ENCODE peak calls at places on chromosomes 2 and 18, in ten cellular contexts. Y is endothelial cell, F is stomach, D is NCI-H345, G is amygdala, I is caudate nucleus, Q is astrocyte of the spinal cord, M is GM13977, V is adipocyte, S is T-helper 1 cell. A is an unnamed sample.

GRCh38 chr18:74196220-74197119 is 48.1 kb downstream of the TIMM21 start:
- DNase-seq in Y (peak), F (peak), D (peak), G (no peak), I (no peak), Q (peak), M (peak), V (peak), S (no peak), A (peak)

GRCh38 chr2:139825726-139826125 is 1045.5 kb upstream of the NXPH2 start:
- DNase-seq in Y (no peak), F (no peak), D (no peak), G (no peak), I (no peak), Q (no peak), M (no peak), V (no peak), S (no peak), A (no peak)

GRCh38 chr2:219082332-219082958 is 21.7 kb upstream of the IHH start:
- DNase-seq in Y (no peak), F (peak), D (no peak), G (no peak), I (no peak), Q (no peak), M (no peak), V (no peak), S (no peak), A (no peak)

GRCh38 chr2:230661072-230661957 is 51.3 kb upstream of the CAB39 start:
- DNase-seq in Y (no peak), F (no peak), D (no peak), G (no peak), I (no peak), Q (no peak), M (no peak), V (no peak), S (no peak), A (no peak)

GRCh38 chr2:42741140-42741539 is 22.8 kb downstream of the OXER1 start:
- DNase-seq in Y (no peak), F (no peak), D (no peak), G (no peak), I (no peak), Q (no peak), M (no peak), V (no peak), S (no peak), A (no peak)

GRCh38 chr2:17878222-17879136 is at the start of gene KCNS3:
- DNase-seq in Y (peak), F (peak), D (peak), G (no peak), I (no peak), Q (peak), M (peak), V (peak), S (no peak), A (peak)

GRCh38 chr2:64359892-64360657 is 93.9 kb upstream of the LGALSL start:
- DNase-seq in Y (no peak), F (peak), D (no peak), G (no peak), I (no peak), Q (peak), M (no peak), V (peak), S (no peak), A (peak)

GRCh38 chr2:9174771-9175441 is 31.7 kb upstream of the ASAP2 start:
- DNase-seq in Y (no peak), F (no peak), D (peak), G (no peak), I (no peak), Q (peak), M (no peak), V (peak), S (no peak), A (peak)

GRCh38 chr2:158130832-158131473 is 29.3 kb downstream of the UPP2 start:
- DNase-seq in Y (no peak), F (no peak), D (no peak), G (no peak), I (no peak), Q (no peak), M (no peak), V (no peak), S (no peak), A (peak)

GRCh38 chr18:76839395-76839794 is 17.0 kb downstream of the ZNF236 start:
- DNase-seq in Y (no peak), F (no peak), D (no peak), G (no peak), I (no peak), Q (no peak), M (no peak), V (no peak), S (no peak), A (peak)

GRCh38 chr18:76736309-76736708 is 86.0 kb upstream of the ZNF236 start:
- DNase-seq in Y (no peak), F (no peak), D (no peak), G (no peak), I (no peak), Q (no peak), M (no peak), V (no peak), S (no peak), A (no peak)

GRCh38 chr2:187854801-187855200 is 300.6 kb upstream of the TFPI start:
- DNase-seq in Y (no peak), F (no peak), D (no peak), G (no peak), I (no peak), Q (no peak), M (no peak), V (no peak), S (no peak), A (no peak)

GRCh38 chr2:30421551-30422436 is 25.3 kb upstream of the LCLAT1 start:
- DNase-seq in Y (no peak), F (no peak), D (peak), G (no peak), I (no peak), Q (peak), M (peak), V (peak), S (no peak), A (peak)

GRCh38 chr2:26632624-26633185 is 8.5 kb downstream of the CIB4 start:
- DNase-seq in Y (no peak), F (no peak), D (no peak), G (no peak), I (no peak), Q (no peak), M (no peak), V (no peak), S (no peak), A (no peak)

GRCh38 chr18:7626922-7627440 is 59.9 kb downstream of the PTPRM start:
- DNase-seq in Y (peak), F (no peak), D (no peak), G (no peak), I (no peak), Q (peak), M (no peak), V (peak), S (no peak), A (peak)

GRCh38 chr2:120855855-120856405 is 120.3 kb downstream of the GLI2 start:
- DNase-seq in Y (no peak), F (no peak), D (no peak), G (no peak), I (no peak), Q (no peak), M (no peak), V (no peak), S (no peak), A (no peak)

GRCh38 chr2:25295654-25296053 is 46.1 kb downstream of the DNMT3A start:
- DNase-seq in Y (no peak), F (no peak), D (no peak), G (no peak), I (no peak), Q (no peak), M (no peak), V (no peak), S (no peak), A (no peak)

GRCh38 chr18:36762074-36762473 is 66.7 kb downstream of the TPGS2 start:
- DNase-seq in Y (no peak), F (no peak), D (no peak), G (no peak), I (no peak), Q (peak), M (no peak), V (no peak), S (no peak), A (no peak)

GRCh38 chr2:177161741-177162440 is 50.7 kb upstream of the HNRNPA3 start:
- DNase-seq in Y (no peak), F (no peak), D (no peak), G (no peak), I (no peak), Q (peak), M (no peak), V (peak), S (no peak), A (peak)

GRCh38 chr2:223047260-223047761 is 4.7 kb upstream of the KCNE4 start:
- DNase-seq in Y (no peak), F (no peak), D (no peak), G (no peak), I (no peak), Q (peak), M (no peak), V (peak), S (no peak), A (peak)

GRCh38 chr2:16650287-16651249 is 15.1 kb downstream of the CYRIA start:
- DNase-seq in Y (no peak), F (no peak), D (no peak), G (no peak), I (no peak), Q (peak), M (no peak), V (peak), S (no peak), A (peak)

GRCh38 chr2:26395394-26395793 is 6.3 kb upstream of the DRC1 start:
- DNase-seq in Y (no peak), F (no peak), D (peak), G (no peak), I (no peak), Q (no peak), M (no peak), V (no peak), S (no peak), A (no peak)

GRCh38 chr2:44549099-44549471 is 187.3 kb downstream of the CAMKMT start:
- DNase-seq in Y (no peak), F (no peak), D (no peak), G (no peak), I (no peak), Q (peak), M (no peak), V (peak), S (no peak), A (peak)

GRCh38 chr2:62461707-62462106 is 44.3 kb downstream of the TMEM17 start:
- DNase-seq in Y (no peak), F (no peak), D (no peak), G (no peak), I (no peak), Q (peak), M (no peak), V (peak), S (no peak), A (no peak)

GRCh38 chr2:56448999-56449431 is 265.2 kb downstream of the CCDC85A start:
- DNase-seq in Y (no peak), F (peak), D (no peak), G (no peak), I (no peak), Q (no peak), M (no peak), V (peak), S (no peak), A (no peak)

GRCh38 chr2:234483568-234484251 is 13.2 kb downstream of the ARL4C start:
- DNase-seq in Y (peak), F (no peak), D (no peak), G (no peak), I (no peak), Q (no peak), M (no peak), V (no peak), S (peak), A (no peak)

GRCh38 chr2:157628282-157628531 is 457 bp downstream of the ACVR1C start:
- DNase-seq in Y (no peak), F (no peak), D (no peak), G (no peak), I (no peak), Q (no peak), M (no peak), V (no peak), S (no peak), A (no peak)

GRCh38 chr18:9792565-9793226 is 84.6 kb downstream of the RAB31 start:
- DNase-seq in Y (peak), F (no peak), D (no peak), G (no peak), I (no peak), Q (no peak), M (peak), V (no peak), S (no peak), A (no peak)

GRCh38 chr2:227766361-227766883 is 20.7 kb downstream of the SCYGR8 start:
- DNase-seq in Y (peak), F (peak), D (peak), G (peak), I (peak), Q (peak), M (peak), V (peak), S (peak), A (peak)

GRCh38 chr2:153163055-153163454 is 315.5 kb downstream of the RPRM start:
- DNase-seq in Y (peak), F (no peak), D (peak), G (no peak), I (no peak), Q (peak), M (peak), V (no peak), S (no peak), A (peak)

GRCh38 chr2:219864154-219864553 is 236.7 kb downstream of the SLC4A3 start:
- DNase-seq in Y (no peak), F (no peak), D (no peak), G (no peak), I (no peak), Q (no peak), M (no peak), V (no peak), S (no peak), A (no peak)

GRCh38 chr2:75710220-75710576 is 517 bp downstream of the GCFC2 start:
- DNase-seq in Y (no peak), F (no peak), D (peak), G (no peak), I (no peak), Q (no peak), M (no peak), V (no peak), S (no peak), A (no peak)

GRCh38 chr2:126658910-126659613 is 3.1 kb downstream of the GYPC start:
- DNase-seq in Y (no peak), F (peak), D (no peak), G (no peak), I (no peak), Q (peak), M (peak), V (peak), S (no peak), A (peak)

GRCh38 chr2:61450144-61450543 is 20.7 kb downstream of the USP34 start:
- DNase-seq in Y (no peak), F (no peak), D (no peak), G (no peak), I (no peak), Q (no peak), M (no peak), V (no peak), S (no peak), A (peak)

GRCh38 chr18:1048048-1048447 is 143.4 kb downstream of the ADCYAP1 start:
- DNase-seq in Y (no peak), F (no peak), D (no peak), G (no peak), I (no peak), Q (peak), M (no peak), V (peak), S (no peak), A (no peak)

GRCh38 chr2:6077585-6077984 is 385.4 kb downstream of the SOX11 start:
- DNase-seq in Y (no peak), F (no peak), D (peak), G (no peak), I (no peak), Q (no peak), M (no peak), V (no peak), S (no peak), A (peak)

GRCh38 chr2:198448803-198449202 is 644.4 kb downstream of the PLCL1 start:
- DNase-seq in Y (no peak), F (no peak), D (no peak), G (no peak), I (no peak), Q (no peak), M (no peak), V (no peak), S (no peak), A (no peak)

GRCh38 chr18:79597176-79598045 is 82.2 kb upstream of the CTDP1 start:
- DNase-seq in Y (no peak), F (no peak), D (no peak), G (no peak), I (no peak), Q (no peak), M (no peak), V (no peak), S (no peak), A (no peak)

GRCh38 chr2:101349893-101350662 is 37.2 kb downstream of the CREG2 start:
- DNase-seq in Y (peak), F (no peak), D (no peak), G (no peak), I (no peak), Q (peak), M (no peak), V (peak), S (no peak), A (peak)